ENCODE peak calls at places on chromosome 1, in four cellular contexts. F is CD4-positive, CD25-positive, alpha-beta regulatory T cell; N is ovary; P is endothelial cell. J is an unnamed sample.

GRCh38 chr1:45892068-45892785 is 88.8 kb downstream of the MAST2 start:
- DNase-seq in F (no peak), N (no peak), P (no peak), J (peak; percentile 18)

GRCh38 chr1:31239653-31240241 is at the start of gene NKAIN1:
- DNase-seq in F (no peak), N (no peak), P (peak; percentile 45), J (peak; percentile 91)

GRCh38 chr1:10507111-10507879 is 32.5 kb downstream of the PEX14 start:
- DNase-seq in F (peak; percentile 67), N (peak; percentile 48), P (peak; percentile 55), J (peak; percentile 78)

GRCh38 chr1:61441723-61442262 is 283.1 kb downstream of the TM2D1 start:
- DNase-seq in F (no peak), N (no peak), P (no peak), J (no peak)

GRCh38 chr1:22860414-22860800 is 112.3 kb downstream of the LACTBL1 start:
- DNase-seq in F (no peak), N (no peak), P (no peak), J (no peak)

GRCh38 chr1:239386453-239387303 is at the start of gene CHRM3:
- DNase-seq in F (no peak), N (peak; percentile 58), P (peak; percentile 79), J (peak; percentile 77)

GRCh38 chr1:231937013-231937754 is 310.6 kb downstream of the DISC1 start:
- DNase-seq in F (no peak), N (no peak), P (no peak), J (peak; percentile 26)

GRCh38 chr1:91669584-91670350 is 169.1 kb downstream of the CDC7 start:
- DNase-seq in F (no peak), N (no peak), P (no peak), J (no peak)

GRCh38 chr1:9844106-9844505 is 20.3 kb upstream of the CLSTN1 start:
- DNase-seq in F (no peak), N (no peak), P (no peak), J (peak; percentile 3)

GRCh38 chr1:10152709-10153284 is 57.6 kb upstream of the KIF1B start:
- DNase-seq in F (peak; percentile 46), N (peak; percentile 65), P (peak; percentile 66), J (peak; percentile 71)

GRCh38 chr1:151852733-151853132 is 779 bp downstream of the THEM5 start:
- DNase-seq in F (no peak), N (no peak), P (no peak), J (no peak)

J was measured in iPS-NIHi11.